ENCODE peak calls at places on chromosome 21, in five cellular contexts. One of them, this sample, is unnamed.
A peak's percentile ranks its signal among the peaks of the same experiment; 100 is the strongest.

GRCh38 chr21:38323721-38324591 is 67.2 kb downstream of the KCNJ15 start:
- DNase-seq in NCI-H748 treated with DMSO at 0.1 percent for 48 hours: peak; percentile 10
- DNase-seq in CD4-positive, alpha-beta T cell: no peak
- DNase-seq in CD8-positive, alpha-beta memory T cell: no peak
- DNase-seq in PC-3: peak; percentile 95
- DNase-seq in this sample: peak; percentile 16

GRCh38 chr21:41888749-41889376 is 9.7 kb upstream of the PRDM15 start:
- DNase-seq in NCI-H748 treated with DMSO at 0.1 percent for 48 hours: no peak
- DNase-seq in CD8-positive, alpha-beta memory T cell: no peak
- DNase-seq in PC-3: no peak
- DNase-seq in CD4-positive, alpha-beta T cell: no peak
- DNase-seq in this sample: no peak

GRCh38 chr21:34020005-34020847 is 53.2 kb upstream of the MRPS6 start:
- DNase-seq in CD4-positive, alpha-beta T cell: no peak
- DNase-seq in NCI-H748 treated with DMSO at 0.1 percent for 48 hours: no peak
- DNase-seq in PC-3: no peak
- DNase-seq in CD8-positive, alpha-beta memory T cell: no peak
- DNase-seq in this sample: peak; percentile 22

GRCh38 chr21:43866659-43867331 is 1.8 kb downstream of the AGPAT3 start:
- DNase-seq in CD4-positive, alpha-beta T cell: no peak
- DNase-seq in NCI-H748 treated with DMSO at 0.1 percent for 48 hours: no peak
- DNase-seq in PC-3: peak; percentile 46
- DNase-seq in CD8-positive, alpha-beta memory T cell: peak; percentile 44
- DNase-seq in this sample: no peak

GRCh38 chr21:46061063-46061462 is 36.8 kb upstream of the COL6A2 start:
- DNase-seq in PC-3: no peak
- DNase-seq in CD4-positive, alpha-beta T cell: no peak
- DNase-seq in CD8-positive, alpha-beta memory T cell: no peak
- DNase-seq in NCI-H748 treated with DMSO at 0.1 percent for 48 hours: no peak
- DNase-seq in this sample: no peak

GRCh38 chr21:31952828-31953227 is 80.0 kb downstream of the HUNK start:
- DNase-seq in NCI-H748 treated with DMSO at 0.1 percent for 48 hours: no peak
- DNase-seq in CD4-positive, alpha-beta T cell: no peak
- DNase-seq in PC-3: no peak
- DNase-seq in CD8-positive, alpha-beta memory T cell: no peak
- DNase-seq in this sample: no peak

GRCh38 chr21:44253832-44254700 is 7.6 kb downstream of the DNMT3L start:
- DNase-seq in CD4-positive, alpha-beta T cell: no peak
- DNase-seq in NCI-H748 treated with DMSO at 0.1 percent for 48 hours: no peak
- DNase-seq in CD8-positive, alpha-beta memory T cell: no peak
- DNase-seq in PC-3: no peak
- DNase-seq in this sample: no peak

GRCh38 chr21:39633770-39634181 is 21.0 kb downstream of the B3GALT5 start:
- DNase-seq in CD8-positive, alpha-beta memory T cell: no peak
- DNase-seq in NCI-H748 treated with DMSO at 0.1 percent for 48 hours: no peak
- DNase-seq in CD4-positive, alpha-beta T cell: no peak
- DNase-seq in PC-3: peak; percentile 95
- DNase-seq in this sample: no peak

GRCh38 chr21:39119696-39120290 is 63.5 kb downstream of the PSMG1 start:
- DNase-seq in NCI-H748 treated with DMSO at 0.1 percent for 48 hours: no peak
- DNase-seq in CD8-positive, alpha-beta memory T cell: no peak
- DNase-seq in PC-3: no peak
- DNase-seq in CD4-positive, alpha-beta T cell: no peak
- DNase-seq in this sample: no peak

GRCh38 chr21:26117324-26117971 is 53.1 kb downstream of the APP start:
- DNase-seq in CD4-positive, alpha-beta T cell: no peak
- DNase-seq in PC-3: no peak
- DNase-seq in NCI-H748 treated with DMSO at 0.1 percent for 48 hours: no peak
- DNase-seq in CD8-positive, alpha-beta memory T cell: no peak
- DNase-seq in this sample: no peak

This sample was measured in NCI-H82.